ENCODE peak calls at places on chromosomes 4 and X, in ten cellular contexts. Y, Q, D, L, Z, A, V, R, P and M are unnamed samples.

GRCh38 chr4:1708581-1708980 is 3.5 kb downstream of the SLBP start:
- DNase-seq in Z (no peak), V (no peak), Q (no peak), D (no peak), Y (no peak), P (no peak), R (no peak), A (no peak), L (no peak), M (no peak)

GRCh38 chr4:75429208-75429607 is 85.0 kb downstream of the RCHY1 start:
- DNase-seq in V (no peak), Y (no peak), A (no peak), D (peak), Q (no peak), L (no peak), Z (no peak), P (no peak), R (no peak), M (no peak)

GRCh38 chr4:182869697-182870096 is 47.5 kb downstream of the DCTD start:
- DNase-seq in D (no peak), L (no peak), Y (no peak), P (no peak), Z (no peak), R (no peak), A (no peak), V (no peak), Q (no peak), M (no peak)

GRCh38 chr4:73392936-73393335 is 11.2 kb upstream of the ALB start:
- DNase-seq in D (no peak), L (no peak), Q (no peak), Y (no peak), R (no peak), P (no peak), V (no peak), A (no peak), Z (no peak), M (no peak)

GRCh38 chr4:6019316-6020263 is 1.4 kb upstream of the C4orf50 start:
- DNase-seq in Y (peak), A (peak), Q (peak), R (peak), L (no peak), D (peak), Z (peak), P (no peak), V (no peak), M (no peak)

GRCh38 chr4:10582059-10582686 is 102.4 kb downstream of the CLNK start:
- DNase-seq in D (peak), R (peak), Y (peak), Q (peak), Z (peak), V (no peak), L (peak), P (no peak), A (peak), M (no peak)

GRCh38 chrX:2697741-2698294 is 6.7 kb downstream of the CD99 start:
- DNase-seq in P (peak), V (no peak), Y (no peak), Q (no peak), Z (no peak), A (no peak), R (peak), L (no peak), D (peak), M (no peak)

GRCh38 chr4:44121210-44121609 is 327.4 kb downstream of the KCTD8 start:
- DNase-seq in D (no peak), Z (no peak), Q (no peak), V (no peak), A (no peak), R (peak), Y (no peak), P (no peak), L (no peak), M (no peak)

GRCh38 chrX:149903889-149904748 is 23.1 kb downstream of the MAGEA8 start:
- DNase-seq in Z (no peak), D (peak), R (peak), V (no peak), L (no peak), Q (no peak), P (no peak), A (no peak), Y (no peak), M (no peak)

GRCh38 chrX:68794486-68794885 is 34.3 kb upstream of the EFNB1 start:
- DNase-seq in Y (no peak), P (no peak), A (no peak), V (no peak), Q (no peak), Z (no peak), R (no peak), D (no peak), L (no peak), M (no peak)

GRCh38 chr4:77178560-77178959 is 21.6 kb downstream of the CCNG2 start:
- DNase-seq in A (no peak), V (no peak), Z (no peak), P (no peak), R (no peak), Y (no peak), Q (no peak), L (no peak), D (no peak), M (no peak)

GRCh38 chr4:5824635-5825034 is 68.3 kb downstream of the CRMP1 start:
- DNase-seq in Z (no peak), A (no peak), P (no peak), R (peak), D (peak), Y (no peak), Q (no peak), V (no peak), L (no peak), M (no peak)

GRCh38 chr4:81404294-81404693 is 67.4 kb downstream of the RASGEF1B start:
- DNase-seq in Y (no peak), L (no peak), V (no peak), D (peak), P (no peak), Q (no peak), Z (no peak), A (no peak), R (no peak), M (no peak)

GRCh38 chr4:8778301-8778700 is 93.3 kb downstream of the HMX1 start:
- DNase-seq in P (no peak), Y (no peak), Q (no peak), D (no peak), Z (no peak), L (no peak), R (no peak), A (no peak), V (no peak), M (no peak)

GRCh38 chr4:92600638-92601037 is 296.9 kb downstream of the GRID2 start:
- DNase-seq in L (no peak), Z (no peak), D (no peak), P (no peak), A (no peak), V (no peak), Y (peak), Q (no peak), R (no peak), M (no peak)

GRCh38 chr4:112765317-112765989 is 128.5 kb downstream of the LARP7 start:
- DNase-seq in D (peak), V (no peak), Y (peak), R (peak), A (no peak), Q (no peak), Z (no peak), P (no peak), L (no peak), M (no peak)

GRCh38 chr4:145680902-145681301 is 956 bp downstream of the C4orf51 start:
- DNase-seq in D (no peak), V (no peak), Y (no peak), P (no peak), L (no peak), A (no peak), Q (no peak), Z (no peak), R (no peak), M (no peak)

GRCh38 chrX:49166914-49167739 is 4.6 kb downstream of the MAGIX start:
- DNase-seq in R (peak), P (peak), Z (peak), D (peak), V (no peak), Y (no peak), L (peak), Q (peak), A (no peak), M (no peak)

GRCh38 chrX:49164589-49165360 is 2.2 kb downstream of the MAGIX start:
- DNase-seq in D (no peak), Q (no peak), L (no peak), Z (no peak), R (no peak), Y (no peak), V (no peak), A (no peak), P (no peak), M (no peak)

GRCh38 chrX:49167740-49168108 is 4.0 kb upstream of the PLP2 start:
- DNase-seq in Y (no peak), A (no peak), R (no peak), D (no peak), Q (no peak), Z (no peak), V (no peak), L (no peak), P (no peak), M (no peak)

GRCh38 chrX:49163555-49164419 is 1.2 kb downstream of the MAGIX start:
- DNase-seq in P (peak), Q (peak), R (peak), D (peak), V (peak), Y (peak), A (peak), Z (peak), L (no peak), M (peak)

GRCh38 chrX:49165901-49166881 is 3.6 kb downstream of the MAGIX start:
- DNase-seq in D (peak), L (no peak), Q (peak), Z (peak), P (peak), R (peak), V (no peak), A (peak), Y (peak), M (peak)
- TF ChIP-seq CTCF in D (no peak), L (peak), Q (no peak), Z (peak), P (peak), R (no peak), V (no peak), A (no peak), Y (no peak), M (no peak)

GRCh38 chrX:44947995-44948394 is 75.0 kb downstream of the KDM6A start:
- DNase-seq in R (no peak), L (no peak), Q (no peak), Z (no peak), Y (no peak), A (no peak), P (no peak), D (no peak), V (no peak), M (no peak)

GRCh38 chrX:44946771-44947170 is 73.8 kb downstream of the KDM6A start:
- DNase-seq in R (peak), Z (no peak), L (no peak), P (no peak), D (peak), Q (no peak), Y (no peak), A (no peak), V (no peak), M (no peak)

GRCh38 chrX:44944894-44945293 is 71.9 kb downstream of the KDM6A start:
- DNase-seq in Y (no peak), Z (no peak), A (no peak), Q (no peak), L (no peak), V (no peak), P (no peak), D (no peak), R (no peak), M (no peak)

GRCh38 chrX:44943007-44943406 is 70.0 kb downstream of the KDM6A start:
- DNase-seq in L (no peak), V (no peak), P (no peak), Z (no peak), Y (no peak), R (no peak), A (no peak), D (no peak), Q (no peak), M (no peak)

DNA sequence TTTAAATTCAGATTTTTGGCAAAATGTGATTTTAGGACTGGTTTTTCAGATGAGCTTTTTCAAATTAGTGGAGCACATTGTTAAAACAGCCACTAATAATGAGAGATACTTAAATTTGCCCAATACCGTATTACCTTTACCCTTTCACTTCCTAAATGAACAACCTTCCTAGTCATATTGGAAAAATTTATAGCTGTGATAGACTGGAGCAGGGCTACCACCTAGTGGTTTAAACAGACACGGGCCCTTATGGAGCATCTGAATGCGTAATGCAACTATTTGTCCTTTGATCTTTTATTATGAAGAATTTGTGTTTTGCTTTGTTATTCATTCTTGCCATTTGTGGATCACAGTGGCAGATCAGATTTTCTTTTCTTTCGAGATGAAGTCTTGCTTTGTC is 72.7 kb downstream of the KDM6A start:
- DNase-seq in Y (no peak), R (peak), Z (no peak), Q (no peak), V (no peak), D (no peak), L (no peak), P (no peak), A (no peak), M (no peak)
- TF ChIP-seq CTCF in Y (no peak), R (peak), Z (no peak), Q (peak), V (no peak), D (no peak), L (peak), P (no peak), A (no peak), M (no peak)

GRCh38 chr4:156118821-156119220 is 165.2 kb upstream of the CTSO start:
- DNase-seq in Q (no peak), A (no peak), P (no peak), L (no peak), D (no peak), Y (no peak), V (no peak), R (no peak), Z (no peak), M (no peak)

GRCh38 chr4:156111706-156112105 is 158.0 kb upstream of the CTSO start:
- DNase-seq in D (no peak), Y (no peak), P (no peak), L (no peak), A (no peak), R (peak), Q (no peak), V (no peak), Z (no peak), M (no peak)

GRCh38 chr4:156109943-156110925 is 156.6 kb upstream of the CTSO start:
- DNase-seq in Z (no peak), Q (no peak), P (no peak), L (no peak), Y (no peak), V (no peak), R (peak), D (peak), A (peak), M (no peak)

GRCh38 chr4:156113138-156113537 is 159.5 kb upstream of the CTSO start:
- DNase-seq in V (no peak), A (no peak), Q (no peak), R (peak), P (no peak), D (no peak), L (no peak), Z (no peak), Y (no peak), M (no peak)
- TF ChIP-seq CTCF in V (no peak), A (no peak), Q (no peak), R (no peak), P (no peak), D (no peak), L (peak), Z (no peak), Y (no peak), M (no peak)

GRCh38 chr4:97720869-97721432 is 422.3 kb downstream of the STPG2 start:
- DNase-seq in L (no peak), R (peak), A (no peak), Q (no peak), D (no peak), Y (no peak), Z (peak), P (no peak), V (no peak), M (no peak)
- TF ChIP-seq CTCF in L (no peak), R (peak), A (no peak), Q (peak), D (no peak), Y (peak), Z (peak), P (no peak), V (no peak), M (no peak)

DNA sequence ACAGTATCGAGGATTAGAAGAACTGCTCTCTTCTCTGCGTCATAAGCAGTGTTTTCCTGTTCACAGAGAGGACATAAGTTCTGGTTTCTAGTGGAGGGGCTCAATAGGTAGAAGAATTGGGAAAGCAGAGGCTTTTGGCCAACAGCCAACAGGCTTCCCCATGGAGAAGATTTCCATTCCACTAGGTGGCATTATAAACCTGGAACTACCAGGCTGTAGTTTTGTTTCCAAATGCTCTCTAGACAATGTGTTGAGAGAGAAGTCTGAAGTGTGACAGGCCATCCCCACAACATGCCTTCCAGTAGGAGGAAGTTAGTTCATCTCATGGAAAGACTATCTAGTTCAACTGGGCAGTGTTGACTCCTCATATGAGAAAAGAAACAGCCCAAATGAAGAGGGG is 63.8 kb upstream of the ANXA10 start:
- DNase-seq in L (no peak), V (no peak), D (no peak), Z (no peak), P (no peak), R (peak), Y (no peak), A (no peak), Q (no peak), M (no peak)
- TF ChIP-seq CTCF in L (peak), V (no peak), D (no peak), Z (no peak), P (no peak), R (peak), Y (no peak), A (no peak), Q (no peak), M (no peak)

GRCh38 chr4:122224348-122224747 is 72.2 kb downstream of the BLTP1 start:
- DNase-seq in Z (peak), D (peak), L (no peak), Y (peak), P (no peak), R (peak), V (no peak), Q (no peak), A (no peak), M (no peak)

GRCh38 chr4:122219356-122219755 is 67.2 kb downstream of the BLTP1 start:
- DNase-seq in Z (no peak), L (no peak), V (no peak), A (no peak), D (no peak), Y (no peak), Q (no peak), P (no peak), R (no peak), M (no peak)

GRCh38 chr4:122221322-122221721 is 69.2 kb downstream of the BLTP1 start:
- DNase-seq in L (no peak), V (no peak), Z (no peak), Y (no peak), D (no peak), P (no peak), Q (no peak), R (no peak), A (no peak), M (no peak)

GRCh38 chr4:122212880-122213279 is 60.7 kb downstream of the BLTP1 start:
- DNase-seq in R (no peak), Y (no peak), P (no peak), D (no peak), Q (no peak), V (no peak), A (no peak), Z (no peak), L (no peak), M (no peak)

DNA sequence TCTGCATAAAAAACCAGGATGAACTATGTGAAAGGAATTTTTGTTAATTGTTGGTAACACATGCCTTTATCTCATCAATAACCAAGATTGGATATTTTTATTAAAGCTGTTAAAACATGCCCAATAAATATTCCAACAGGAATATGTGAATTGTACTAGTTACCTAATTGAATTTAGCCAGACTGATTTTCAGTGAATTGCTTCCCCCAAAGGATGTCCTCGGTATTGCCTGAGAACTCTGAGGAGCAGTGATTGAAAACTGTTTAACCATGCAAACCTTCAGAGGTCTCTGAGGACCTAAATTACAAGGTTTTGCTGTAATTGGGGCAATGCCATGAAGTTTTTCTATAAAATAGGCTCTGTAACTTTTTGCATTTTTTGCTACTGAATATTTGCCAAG is 66.6 kb downstream of the BLTP1 start:
- DNase-seq in P (no peak), Y (no peak), Q (no peak), A (no peak), R (peak), V (no peak), Z (no peak), L (no peak), D (peak), M (no peak)
- TF ChIP-seq CTCF in P (peak), Y (peak), Q (peak), A (no peak), R (peak), V (peak), Z (peak), L (peak), D (no peak), M (no peak)

GRCh38 chr4:86910369-86910768 is 18.1 kb upstream of the C4orf36 start:
- DNase-seq in Q (no peak), V (no peak), P (no peak), A (no peak), D (no peak), R (no peak), Y (no peak), L (no peak), Z (no peak), M (no peak)
- TF ChIP-seq CTCF in Q (no peak), V (no peak), P (no peak), A (no peak), D (no peak), R (no peak), Y (no peak), L (no peak), Z (no peak), M (no peak)

GRCh38 chr4:66647915-66648314 is 897.4 kb downstream of the CENPC start:
- DNase-seq in P (no peak), D (no peak), Y (no peak), Z (no peak), R (no peak), A (no peak), V (no peak), L (no peak), Q (no peak), M (no peak)
- TF ChIP-seq CTCF in P (no peak), D (no peak), Y (no peak), Z (no peak), R (no peak), A (no peak), V (no peak), L (no peak), Q (no peak), M (no peak)

GRCh38 chrX:23692166-23692565 is 24.9 kb downstream of the PRDX4 start:
- DNase-seq in Z (no peak), P (no peak), Q (no peak), R (no peak), Y (no peak), D (no peak), A (no peak), V (no peak), L (no peak), M (no peak)

GRCh38 chrX:23699636-23700194 is 32.4 kb downstream of the PRDX4 start:
- DNase-seq in R (peak), Z (peak), Y (no peak), V (no peak), D (no peak), A (peak), L (no peak), P (peak), Q (no peak), M (no peak)

GRCh38 chrX:23694606-23695005 is 27.3 kb downstream of the PRDX4 start:
- DNase-seq in Y (peak), D (peak), L (no peak), Z (peak), R (peak), Q (peak), P (no peak), A (peak), V (peak), M (peak)
- TF ChIP-seq CTCF in Y (peak), D (peak), L (peak), Z (peak), R (peak), Q (peak), P (peak), A (no peak), V (peak), M (peak)